ENCODE peak calls at places on chromosomes 5 and 9, in five cellular contexts. I is heart left ventricle, Z is mammary epithelial cell, G is neural progenitor cell, J is adrenal gland. C is an unnamed sample.

GRCh38 chr5:137179203-137179602 is 319.9 kb downstream of the SPOCK1 start:
- DNase-seq in G (no peak), Z (no peak), I (no peak), J (no peak), C (no peak)

GRCh38 chr5:139979518-139979917 is 63.6 kb downstream of the NRG2 start:
- DNase-seq in G (no peak), Z (no peak), J (no peak), I (no peak), C (no peak)

GRCh38 chr5:96113170-96113939 is 151.7 kb upstream of the ELL2 start:
- DNase-seq in I (peak; percentile 50), J (no peak), Z (peak; percentile 89), G (no peak), C (no peak)

GRCh38 chr9:28365020-28365640 is 791.8 kb upstream of the C9orf72 start:
- DNase-seq in J (no peak), I (no peak), G (peak; percentile 52), Z (peak; percentile 54), C (no peak)

GRCh38 chr5:148202531-148203092 is at the start of gene SPINK6:
- DNase-seq in Z (peak; percentile 95), J (no peak), I (no peak), G (no peak), C (no peak)

GRCh38 chr9:19720374-19720773 is 68.5 kb downstream of the SLC24A2 start:
- DNase-seq in G (peak; percentile 80), I (no peak), Z (peak; percentile 27), J (no peak), C (no peak)

GRCh38 chr9:12680341-12680740 is 12.8 kb upstream of the TYRP1 start:
- DNase-seq in Z (no peak), J (no peak), G (no peak), I (no peak), C (no peak)

GRCh38 chr9:35695801-35696420 is 6.2 kb upstream of the TPM2 start:
- DNase-seq in J (no peak), Z (no peak), I (peak; percentile 23), G (no peak), C (no peak)

GRCh38 chr9:93119953-93120845 is 13.9 kb downstream of the NINJ1 start:
- DNase-seq in J (peak; percentile 98), Z (peak; percentile 92), I (peak; percentile 95), G (no peak), C (peak; percentile 95)

GRCh38 chr5:173057062-173057924 is 1.1 kb downstream of the CREBRF start:
- DNase-seq in J (peak; percentile 99), I (peak; percentile 100), G (peak; percentile 100), Z (peak; percentile 98), C (peak; percentile 100)

GRCh38 chr5:68216737-68217231 is 1.2 kb downstream of the PIK3R1 start:
- DNase-seq in I (no peak), G (peak; percentile 57), Z (peak; percentile 48), J (no peak), C (no peak)

GRCh38 chr5:107782770-107783169 is 112.0 kb upstream of the EFNA5 start:
- DNase-seq in J (no peak), I (no peak), G (no peak), Z (no peak), C (no peak)

GRCh38 chr9:2857564-2858198 is 13.8 kb upstream of the PUM3 start:
- DNase-seq in Z (peak; percentile 54), I (peak; percentile 51), G (peak; percentile 84), J (peak; percentile 85), C (peak; percentile 70)

GRCh38 chr5:10250804-10251276 is 760 bp downstream of the CCT5 start:
- DNase-seq in J (no peak), G (peak; percentile 31), I (no peak), Z (peak; percentile 34), C (no peak)

GRCh38 chr9:135605238-135605781 is 34.0 kb downstream of the GLT6D1 start:
- DNase-seq in G (no peak), J (peak; percentile 17), Z (no peak), I (peak; percentile 18), C (peak; percentile 36)

GRCh38 chr9:90868555-90868954 is 66.9 kb downstream of the SYK start:
- DNase-seq in I (no peak), Z (no peak), J (no peak), G (no peak), C (no peak)

GRCh38 chr5:43981556-43981955 is 378.6 kb downstream of the NNT start:
- DNase-seq in I (no peak), Z (no peak), J (no peak), G (peak; percentile 14), C (no peak)

GRCh38 chr5:174086751-174087150 is 41.2 kb downstream of the NSG2 start:
- DNase-seq in J (no peak), I (no peak), G (no peak), Z (no peak), C (no peak)
- H3K4me1 ChIP-seq in J (no peaks in the 10 kb centered on the region), I (no peaks in the 10 kb centered on the region), G (peaks cover 14% of the 10 kb centered on the region), Z (no peaks in the 10 kb centered on the region), C (no peaks in the 10 kb centered on the region)

GRCh38 chr5:78592735-78593386 is 55.7 kb downstream of the LHFPL2 start:
- DNase-seq in I (no peak), G (no peak), Z (no peak), J (no peak), C (no peak)

GRCh38 chr5:78589928-78590327 is 58.6 kb downstream of the LHFPL2 start:
- DNase-seq in J (no peak), I (no peak), Z (no peak), G (no peak), C (no peak)

GRCh38 chr5:78591972-78592700 is 56.4 kb downstream of the LHFPL2 start:
- DNase-seq in J (no peak), I (no peak), Z (no peak), G (no peak), C (no peak)

GRCh38 chr5:78593465-78593864 is 55.1 kb downstream of the LHFPL2 start:
- DNase-seq in J (no peak), G (no peak), Z (no peak), I (no peak), C (no peak)

GRCh38 chr5:78591227-78591626 is 57.3 kb downstream of the LHFPL2 start:
- DNase-seq in J (no peak), G (no peak), I (no peak), Z (peak; percentile 82), C (no peak)
- H3K4me1 ChIP-seq in J (peaks cover 82% of the 10 kb centered on the region), G (peaks cover 8% of the 10 kb centered on the region), I (peaks cover 67% of the 10 kb centered on the region), Z (peaks cover 50% of the 10 kb centered on the region), C (peaks cover 66% of the 10 kb centered on the region)

GRCh38 chr5:177539411-177539810 is 15.0 kb downstream of the FAM193B start:
- DNase-seq in G (no peak), Z (peak; percentile 83), I (no peak), J (no peak), C (no peak)

GRCh38 chr5:177536386-177536785 is 18.0 kb downstream of the FAM193B start:
- DNase-seq in I (no peak), G (no peak), J (no peak), Z (no peak), C (no peak)

GRCh38 chr5:177537389-177538361 is 16.7 kb downstream of the FAM193B start:
- DNase-seq in J (peak; percentile 64), I (no peak), Z (peak; percentile 67), G (no peak), C (no peak)

GRCh38 chr5:177540438-177540837 is 13.9 kb downstream of the FAM193B start:
- DNase-seq in J (no peak), I (no peak), Z (peak; percentile 97), G (no peak), C (no peak)

GRCh38 chr5:177538876-177539275 is 15.5 kb downstream of the FAM193B start:
- DNase-seq in I (no peak), G (no peak), Z (peak; percentile 77), J (no peak), C (no peak)
- H3K4me1 ChIP-seq in I (peaks cover 58% of the 10 kb centered on the region), G (peaks cover 18% of the 10 kb centered on the region), Z (peaks cover 43% of the 10 kb centered on the region), J (peaks cover 25% of the 10 kb centered on the region), C (peaks cover 56% of the 10 kb centered on the region)

GRCh38 chr9:134356496-134357470 is 30.5 kb downstream of the RXRA start:
- DNase-seq in J (peak; percentile 70), Z (peak; percentile 72), I (no peak), G (no peak), C (no peak)
- H3K4me1 ChIP-seq in J (peaks cover 91% of the 10 kb centered on the region), Z (peaks cover 78% of the 10 kb centered on the region), I (peaks cover 99% of the 10 kb centered on the region), G (peaks cover 17% of the 10 kb centered on the region), C (no peaks in the 10 kb centered on the region)

GRCh38 chr9:131296452-131296851 is 6.9 kb downstream of the PLPP7 start:
- DNase-seq in J (no peak), I (no peak), Z (no peak), G (no peak), C (no peak)
- H3K4me1 ChIP-seq in J (no peaks in the 10 kb centered on the region), I (peaks cover 56% of the 10 kb centered on the region), Z (no peaks in the 10 kb centered on the region), G (no peaks in the 10 kb centered on the region), C (no peaks in the 10 kb centered on the region)

GRCh38 chr5:157606046-157606445 is 30.5 kb upstream of the ADAM19 start:
- DNase-seq in J (no peak), Z (no peak), I (no peak), G (no peak), C (no peak)
- H3K4me1 ChIP-seq in J (no peaks in the 10 kb centered on the region), Z (peaks cover 69% of the 10 kb centered on the region), I (no peaks in the 10 kb centered on the region), G (no peaks in the 10 kb centered on the region), C (no peaks in the 10 kb centered on the region)

GRCh38 chr5:9226026-9226536 is 319.8 kb downstream of the SEMA5A start:
- DNase-seq in G (no peak), Z (no peak), I (no peak), J (no peak), C (no peak)
- H3K4me1 ChIP-seq in G (peaks cover 11% of the 10 kb centered on the region), Z (no peaks in the 10 kb centered on the region), I (no peaks in the 10 kb centered on the region), J (no peaks in the 10 kb centered on the region), C (no peaks in the 10 kb centered on the region)

C was measured in right atrium auricular region.